ENCODE peak calls at places on chromosomes 4 and X, in four cellular contexts. O, E, Y and J are unnamed samples.

GRCh38 chr4:11548529-11549176 is 120.0 kb upstream of the HS3ST1 start:
- DNase-seq in O (no peak), E (peak), Y (no peak), J (no peak)

GRCh38 chr4:88911246-88912212 is 145.5 kb downstream of the FAM13A start:
- DNase-seq in O (no peak), E (no peak), Y (no peak), J (no peak)

GRCh38 chr4:189048119-189048518 is 892.6 kb upstream of the FRG1 start:
- DNase-seq in O (no peak), E (no peak), Y (no peak), J (no peak)

GRCh38 chr4:91127891-91128290 is 1000.7 kb downstream of the CCSER1 start:
- DNase-seq in O (no peak), E (no peak), Y (no peak), J (no peak)

GRCh38 chr4:15913631-15913970 is 24.9 kb downstream of the FGFBP1 start:
- DNase-seq in O (no peak), E (peak), Y (no peak), J (no peak)

GRCh38 chr4:153488719-153489384 is 22.7 kb downstream of the TMEM131L start:
- DNase-seq in O (peak), E (no peak), Y (no peak), J (no peak)

GRCh38 chr4:80125252-80126177 is 52.5 kb upstream of the ANTXR2 start:
- DNase-seq in O (peak), E (peak), Y (peak), J (no peak)

GRCh38 chr4:8237256-8237989 is 32.1 kb upstream of the HTRA3 start:
- DNase-seq in O (no peak), E (no peak), Y (no peak), J (no peak)

GRCh38 chr4:88244821-88245579 is 39.4 kb downstream of the PPM1K start:
- DNase-seq in O (peak), E (no peak), Y (peak), J (no peak)

GRCh38 chrX:68708503-68709290 is 61.2 kb downstream of the STARD8 start:
- DNase-seq in O (peak), E (no peak), Y (no peak), J (no peak)

GRCh38 chrX:12210921-12211320 is 72.6 kb downstream of the FRMPD4 start:
- DNase-seq in O (no peak), E (no peak), Y (no peak), J (no peak)

GRCh38 chr4:118059397-118059796 is 25.1 kb downstream of the NDST3 start:
- DNase-seq in O (peak), E (no peak), Y (no peak), J (no peak)

GRCh38 chr4:27819261-27819660 is 958.6 kb downstream of the STIM2 start:
- DNase-seq in O (no peak), E (no peak), Y (no peak), J (no peak)

GRCh38 chrX:150581093-150581775 is 12.8 kb downstream of the MTM1 start:
- DNase-seq in O (no peak), E (peak), Y (no peak), J (no peak)

GRCh38 chr4:62407534-62407933 is 1207.4 kb downstream of the ADGRL3 start:
- DNase-seq in O (no peak), E (no peak), Y (no peak), J (no peak)

GRCh38 chrX:134737061-134737460 is 78.8 kb upstream of the PLAC1 start:
- DNase-seq in O (no peak), E (peak), Y (no peak), J (peak)

GRCh38 chr4:47442980-47443379 is 20.5 kb downstream of the COMMD8 start:
- DNase-seq in O (no peak), E (no peak), Y (no peak), J (no peak)

GRCh38 chr4:25856756-25857155 is 6.0 kb downstream of the SEL1L3 start:
- DNase-seq in O (no peak), E (peak), Y (no peak), J (no peak)

GRCh38 chrX:153226344-153227190 is 47.5 kb downstream of the MAGEA1 start:
- DNase-seq in O (peak), E (no peak), Y (no peak), J (no peak)

GRCh38 chrX:120486786-120487185 is 17.7 kb upstream of the LAMP2 start:
- DNase-seq in O (no peak), E (peak), Y (no peak), J (no peak)

GRCh38 chr4:133149932-133150642 is 993 bp downstream of the PCDH10 start:
- DNase-seq in O (peak), E (peak), Y (no peak), J (peak)

GRCh38 chr4:108619372-108620100 is 840 bp upstream of the RPL34 start:
- DNase-seq in O (peak), E (no peak), Y (no peak), J (no peak)

GRCh38 chrX:84735025-84735424 is 232.8 kb upstream of the HDX start:
- DNase-seq in O (no peak), E (no peak), Y (no peak), J (no peak)

GRCh38 chr4:184968784-184969201 is 49.5 kb upstream of the HELT start:
- DNase-seq in O (no peak), E (no peak), Y (peak), J (no peak)
- TF ChIP-seq POLR2AphosphoS5 in O (no peak), E (no peak), Y (peak), J (no peak)

DNA sequence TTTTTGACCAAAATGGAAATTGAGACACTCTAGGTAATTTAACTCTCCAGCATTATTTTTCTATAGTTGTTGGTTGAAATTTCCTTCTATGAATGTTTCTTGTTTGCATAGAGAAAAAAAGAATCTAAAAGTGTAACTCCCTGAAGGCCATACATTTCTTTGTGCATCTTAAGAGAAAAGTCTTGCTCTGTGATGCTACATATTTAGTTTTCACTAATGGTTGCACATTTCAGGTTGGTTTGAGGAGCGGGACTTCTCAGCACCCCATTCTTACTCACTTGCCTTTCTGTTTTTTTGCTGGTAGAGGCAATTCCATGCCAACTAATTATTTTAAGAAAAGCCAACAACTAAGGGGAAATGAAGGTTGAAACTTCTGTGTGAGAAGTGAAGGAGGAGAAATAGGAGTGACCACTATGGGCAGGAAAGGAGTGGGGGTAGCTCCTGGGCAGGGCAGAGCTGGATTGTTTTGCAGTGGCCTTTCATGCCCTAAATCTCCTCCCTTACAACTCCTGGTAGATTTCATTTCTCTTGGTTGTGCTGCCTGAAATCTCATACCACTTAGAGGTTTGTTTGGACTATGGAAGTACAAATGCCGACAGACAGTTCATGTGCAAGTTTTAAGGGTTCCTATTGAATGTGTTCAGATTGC is 76.6 kb downstream of the RAPGEF2 start:
- DNase-seq in O (no peak), E (peak), Y (no peak), J (no peak)
- H3K4me3 ChIP-seq in O (no peak), E (no peak), Y (no peak), J (no peak)

GRCh38 chr4:59314637-59315036 is 1885.5 kb upstream of the ADGRL3 start:
- DNase-seq in O (no peak), E (no peak), Y (no peak), J (no peak)
- H3K27ac ChIP-seq in O (no peak), E (no peak), Y (no peak), J (no peak)

GRCh38 chrX:38803286-38803608 is 2.0 kb downstream of the MID1IP1 start:
- DNase-seq in O (no peak), E (peak), Y (no peak), J (no peak)

GRCh38 chrX:38803609-38804480 is 2.6 kb downstream of the MID1IP1 start:
- DNase-seq in O (peak), E (peak), Y (peak), J (peak)

GRCh38 chrX:38805294-38806053 is 4.2 kb downstream of the MID1IP1 start:
- DNase-seq in O (peak), E (peak), Y (peak), J (peak)

GRCh38 chrX:38806054-38806389 is 4.8 kb downstream of the MID1IP1 start:
- DNase-seq in O (no peak), E (no peak), Y (no peak), J (no peak)

GRCh38 chrX:38804481-38805293 is 3.4 kb downstream of the MID1IP1 start:
- DNase-seq in O (peak), E (peak), Y (peak), J (peak)
- TF ChIP-seq POLR2AphosphoS5 in O (no peak), E (no peak), Y (no peak), J (no peak)

GRCh38 chrX:101291204-101291603 is at the start of gene TAF7L:
- DNase-seq in O (peak), E (peak), Y (no peak), J (no peak)
- H3K4me3 ChIP-seq in O (peak), E (peak), Y (no peak), J (peak)

GRCh38 chr4:168486961-168487820 is 6.9 kb upstream of the DDX60L start:
- DNase-seq in O (no peak), E (no peak), Y (no peak), J (no peak)

GRCh38 chr4:168485511-168485910 is 5.2 kb upstream of the DDX60L start:
- DNase-seq in O (no peak), E (no peak), Y (no peak), J (no peak)

GRCh38 chr4:168488800-168489404 is 8.0 kb upstream of the PALLD start:
- DNase-seq in O (no peak), E (peak), Y (no peak), J (no peak)

GRCh38 chr4:168489616-168490015 is 7.2 kb upstream of the PALLD start:
- DNase-seq in O (no peak), E (no peak), Y (no peak), J (no peak)

DNA sequence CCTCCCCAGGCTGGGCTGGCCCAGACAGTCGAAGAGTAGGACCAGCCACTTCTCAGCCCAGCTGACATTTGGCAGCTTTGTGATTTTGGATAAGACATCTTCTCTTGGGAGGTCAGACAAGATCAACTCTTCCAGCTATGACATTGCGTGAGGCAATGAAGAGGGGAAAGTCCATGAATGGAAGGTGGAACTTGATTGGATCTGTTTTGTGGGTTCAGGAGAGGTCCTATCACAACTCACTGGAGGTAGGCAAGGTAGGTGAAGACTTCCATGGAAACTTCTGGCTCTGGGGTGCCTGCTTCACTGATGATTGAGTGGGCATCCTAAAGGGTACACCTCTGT is 7.5 kb upstream of the DDX60L start:
- DNase-seq in O (no peak), E (no peak), Y (no peak), J (no peak)
- H3K27ac ChIP-seq in O (no peak), E (no peak), Y (no peak), J (no peak)

GRCh38 chrX:15240414-15240813 is 29.5 kb downstream of the ASB9 start:
- DNase-seq in O (no peak), E (no peak), Y (no peak), J (no peak)

GRCh38 chrX:15244421-15244820 is 25.5 kb downstream of the ASB9 start:
- DNase-seq in O (no peak), E (no peak), Y (no peak), J (no peak)

GRCh38 chrX:15241258-15241657 is 28.6 kb downstream of the ASB9 start:
- DNase-seq in O (no peak), E (no peak), Y (no peak), J (no peak)

GRCh38 chrX:15245896-15246295 is 24.0 kb downstream of the ASB9 start:
- DNase-seq in O (no peak), E (no peak), Y (no peak), J (no peak)

GRCh38 chrX:15242899-15243555 is 26.9 kb downstream of the ASB9 start:
- DNase-seq in O (peak), E (peak), Y (peak), J (no peak)
- TF ChIP-seq POLR2AphosphoS5 in O (no peak), E (no peak), Y (no peak), J (no peak)

GRCh38 chrX:48471504-48471903 is 1.4 kb upstream of the SLC38A5 start:
- DNase-seq in O (no peak), E (no peak), Y (no peak), J (no peak)

GRCh38 chrX:48468693-48469691 is 1.1 kb downstream of the SLC38A5 start:
- DNase-seq in O (peak), E (no peak), Y (peak), J (peak)

GRCh38 chrX:48470833-48471118 is 716 bp upstream of the SLC38A5 start:
- DNase-seq in O (no peak), E (no peak), Y (no peak), J (no peak)

GRCh38 chrX:48472225-48472624 is 2.2 kb upstream of the SLC38A5 start:
- DNase-seq in O (peak), E (no peak), Y (no peak), J (no peak)

DNA sequence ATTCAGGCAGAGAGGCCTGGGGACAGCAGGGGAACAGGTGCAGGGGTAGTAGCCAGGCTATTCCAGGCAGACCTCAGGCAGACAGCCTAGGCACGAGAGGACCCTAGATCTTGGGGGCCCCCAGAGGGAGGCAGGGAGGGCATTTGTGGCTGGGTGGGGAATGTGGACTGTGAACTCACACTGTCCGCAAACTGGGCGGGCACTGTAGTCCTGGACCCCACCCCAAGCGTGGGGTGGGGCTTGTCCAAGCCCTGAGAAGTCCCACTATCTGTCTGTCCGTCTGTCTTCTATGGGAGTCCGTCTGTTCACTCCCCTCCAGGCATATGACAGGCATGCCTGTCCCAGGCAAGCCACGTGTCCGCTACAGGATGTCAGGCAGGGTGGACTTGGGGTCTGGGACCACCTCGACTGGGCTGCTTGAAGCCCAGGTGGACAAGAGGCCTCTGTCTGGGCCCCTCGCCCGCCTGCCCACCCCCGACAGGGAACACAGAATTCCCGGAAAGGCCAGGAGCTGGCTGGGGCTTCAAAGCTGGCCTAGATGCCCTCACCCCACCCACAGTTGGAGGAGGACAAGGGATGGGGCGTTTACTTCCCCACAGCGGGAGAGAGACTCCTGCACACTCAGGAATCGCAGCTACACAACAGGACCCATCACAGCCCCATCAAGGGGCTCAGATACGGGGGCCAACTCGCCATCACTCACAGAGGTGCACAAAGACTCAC is at the start of gene SLC38A5:
- DNase-seq in O (no peak), E (no peak), Y (peak), J (no peak)
- H3K4me3 ChIP-seq in O (peak), E (peak), Y (no peak), J (peak)

GRCh38 chrX:140250363-140250762 is 254.5 kb downstream of the SOX3 start:
- DNase-seq in O (no peak), E (no peak), Y (no peak), J (no peak)

GRCh38 chrX:140249122-140249521 is 255.7 kb downstream of the SOX3 start:
- DNase-seq in O (no peak), E (no peak), Y (no peak), J (no peak)
- H3K27ac ChIP-seq in O (no peak), E (no peak), Y (no peak), J (no peak)